ENCODE peak calls at places on chromosomes 11 and 22, in six cellular contexts. U is NAMALWA, P is endodermal cell, T is renal cortical epithelial cell, O is HAP-1, R is anterior cingulate cortex. H is an unnamed sample.

GRCh38 chr11:13343931-13344717 is 66.5 kb downstream of the BMAL1 start:
- DNase-seq in U (peak; percentile 80), P (peak; percentile 91), T (peak; percentile 72), O (peak; percentile 82), R (peak; percentile 19), H (peak; percentile 58)

GRCh38 chr11:1839924-1840779 is 1.4 kb downstream of the TNNI2 start:
- DNase-seq in U (peak; percentile 62), P (no peak), T (no peak), O (no peak), R (peak; percentile 21), H (no peak)

GRCh38 chr11:11929920-11930319 is 78.5 kb downstream of the DKK3 start:
- DNase-seq in U (no peak), P (no peak), T (no peak), O (no peak), R (no peak), H (no peak)

GRCh38 chr11:44333271-44334218 is 23.6 kb upstream of the ALX4 start:
- DNase-seq in U (no peak), P (no peak), T (no peak), O (no peak), R (no peak), H (no peak)

GRCh38 chr22:29031236-29031982 is 30.2 kb downstream of the C22orf31 start:
- DNase-seq in U (no peak), P (peak; percentile 89), T (peak; percentile 99), O (no peak), R (no peak), H (no peak)

GRCh38 chr22:19178065-19178658 is 374 bp downstream of the SLC25A1 start:
- DNase-seq in U (peak; percentile 65), P (peak; percentile 81), T (no peak), O (peak; percentile 69), R (no peak), H (no peak)

GRCh38 chr11:72753341-72754148 is 1.3 kb upstream of the ARAP1 start:
- DNase-seq in U (no peak), P (no peak), T (no peak), O (no peak), R (no peak), H (no peak)

GRCh38 chr11:14414470-14415461 is 55.8 kb upstream of the RRAS2 start:
- DNase-seq in U (no peak), P (peak; percentile 51), T (no peak), O (no peak), R (no peak), H (no peak)

GRCh38 chr11:131674051-131674755 is 303.8 kb downstream of the NTM start:
- DNase-seq in U (peak; percentile 60), P (peak; percentile 94), T (peak; percentile 59), O (peak; percentile 70), R (peak; percentile 75), H (no peak)

GRCh38 chr11:87870081-87870480 is 305.2 kb downstream of the RAB38 start:
- DNase-seq in U (no peak), P (no peak), T (no peak), O (no peak), R (no peak), H (no peak)

GRCh38 chr11:2898366-2899079 is 12.9 kb upstream of the CDKN1C start:
- DNase-seq in U (no peak), P (no peak), T (peak; percentile 85), O (no peak), R (no peak), H (no peak)

GRCh38 chr11:84165139-84165538 is 879.0 kb upstream of the CCDC90B start:
- DNase-seq in U (no peak), P (no peak), T (peak; percentile 13), O (no peak), R (no peak), H (no peak)

GRCh38 chr11:56782167-56782847 is 33.8 kb upstream of the OR9G4 start:
- DNase-seq in U (peak; percentile 4), P (no peak), T (no peak), O (no peak), R (no peak), H (no peak)

GRCh38 chr22:33861216-33861875 is 58.9 kb downstream of the LARGE1 start:
- DNase-seq in U (no peak), P (no peak), T (no peak), O (no peak), R (no peak), H (no peak)

GRCh38 chr11:91295591-91295990 is 929.0 kb upstream of the FAT3 start:
- DNase-seq in U (no peak), P (no peak), T (no peak), O (no peak), R (no peak), H (no peak)

GRCh38 chr11:65558002-65558784 is at the start of gene LTBP3:
- DNase-seq in U (no peak), P (peak; percentile 83), T (peak; percentile 29), O (peak; percentile 81), R (peak; percentile 83), H (no peak)

GRCh38 chr22:33555814-33556522 is 364.3 kb downstream of the LARGE1 start:
- DNase-seq in U (no peak), P (no peak), T (peak; percentile 98), O (no peak), R (no peak), H (no peak)

GRCh38 chr11:46801694-46802093 is 44.4 kb downstream of the CKAP5 start:
- DNase-seq in U (no peak), P (no peak), T (no peak), O (no peak), R (no peak), H (no peak)

GRCh38 chr22:44212936-44213335 is 32.2 kb downstream of the PARVG start:
- DNase-seq in U (no peak), P (peak; percentile 10), T (no peak), O (no peak), R (no peak), H (no peak)

GRCh38 chr11:69912911-69913451 is 93.8 kb upstream of the FGF3 start:
- DNase-seq in U (peak; percentile 34), P (peak; percentile 68), T (no peak), O (no peak), R (no peak), H (no peak)

GRCh38 chr22:26199665-26200064 is 30.4 kb downstream of the SEZ6L start:
- DNase-seq in U (peak; percentile 16), P (peak; percentile 53), T (no peak), O (no peak), R (no peak), H (no peak)

GRCh38 chr11:31818874-31819331 is 7.8 kb upstream of the PAX6 start:
- DNase-seq in U (no peak), P (peak; percentile 70), T (no peak), O (no peak), R (no peak), H (no peak)

GRCh38 chr11:11036185-11037161 is 178.6 kb upstream of the ZBED5 start:
- DNase-seq in U (peak; percentile 72), P (peak; percentile 76), T (peak; percentile 80), O (peak; percentile 51), R (no peak), H (no peak)

GRCh38 chr11:14789879-14790484 is 102.0 kb downstream of the CYP2R1 start:
- DNase-seq in U (peak; percentile 49), P (no peak), T (peak; percentile 15), O (no peak), R (no peak), H (no peak)

GRCh38 chr11:7555067-7555699 is 41.4 kb downstream of the PPFIBP2 start:
- DNase-seq in U (no peak), P (peak; percentile 17), T (peak; percentile 46), O (no peak), R (peak; percentile 25), H (no peak)

GRCh38 chr11:89498845-89499448 is 7.8 kb upstream of the NOX4 start:
- DNase-seq in U (peak; percentile 27), P (no peak), T (no peak), O (no peak), R (no peak), H (no peak)

GRCh38 chr22:24521791-24522245 is 26.7 kb downstream of the UPB1 start:
- DNase-seq in U (peak; percentile 74), P (peak; percentile 92), T (peak; percentile 93), O (peak; percentile 49), R (peak; percentile 5), H (peak; percentile 76)

GRCh38 chr11:119990306-119991021 is 147.4 kb downstream of the TRIM29 start:
- DNase-seq in U (no peak), P (no peak), T (no peak), O (no peak), R (peak; percentile 62), H (no peak)

GRCh38 chr11:120186799-120187591 is 23.8 kb upstream of the OAF start:
- DNase-seq in U (no peak), P (peak; percentile 38), T (peak; percentile 72), O (no peak), R (no peak), H (no peak)

GRCh38 chr11:74033046-74033445 is 24.2 kb upstream of the UCP3 start:
- DNase-seq in U (no peak), P (no peak), T (no peak), O (no peak), R (no peak), H (no peak)

GRCh38 chr11:134101292-134101691 is 32.4 kb downstream of the JAM3 start:
- DNase-seq in U (no peak), P (no peak), T (no peak), O (no peak), R (no peak), H (no peak)

GRCh38 chr11:26276798-26277424 is 55.0 kb upstream of the ANO3 start:
- DNase-seq in U (peak; percentile 80), P (peak; percentile 91), T (peak; percentile 62), O (peak; percentile 74), R (peak; percentile 38), H (no peak)

GRCh38 chr22:40076702-40077645 is 82.2 kb downstream of the FAM83F start:
- DNase-seq in U (no peak), P (no peak), T (peak; percentile 27), O (no peak), R (no peak), H (no peak)

GRCh38 chr11:83502041-83502440 is 215.9 kb upstream of the CCDC90B start:
- DNase-seq in U (no peak), P (no peak), T (peak; percentile 6), O (no peak), R (no peak), H (no peak)

H was measured in D721Med.